ENCODE peak calls at places on chromosomes 4 and X, in six cellular contexts. D is endothelial cell, C is SJSA1, J is fibroblast of lung, Q is RPMI7951, T is skeletal muscle cell. P is an unnamed sample.

GRCh38 chr4:11614426-11614825 is 185.7 kb upstream of the HS3ST1 start:
- DNase-seq in D (no peak), C (no peak), J (peak; percentile 59), Q (peak; percentile 2), T (no peak), P (no peak)

GRCh38 chr4:7429601-7430078 is 5.1 kb downstream of the PSAPL1 start:
- DNase-seq in D (no peak), C (peak; percentile 10), J (no peak), Q (no peak), T (no peak), P (no peak)

GRCh38 chr4:24482871-24483270 is 101.5 kb downstream of the DHX15 start:
- DNase-seq in D (no peak), C (no peak), J (peak; percentile 12), Q (no peak), T (no peak), P (no peak)

GRCh38 chrX:3299626-3300025 is 46.8 kb downstream of the MXRA5 start:
- DNase-seq in D (no peak), C (no peak), J (peak; percentile 8), Q (peak; percentile 48), T (no peak), P (no peak)

GRCh38 chr4:54063224-54063623 is 1.2 kb downstream of the CHIC2 start:
- DNase-seq in D (no peak), C (no peak), J (peak; percentile 63), Q (peak; percentile 37), T (no peak), P (no peak)

GRCh38 chr4:85498068-85498733 is 23.3 kb downstream of the ARHGAP24 start:
- DNase-seq in D (no peak), C (peak; percentile 53), J (peak; percentile 74), Q (peak; percentile 81), T (peak; percentile 57), P (no peak)

GRCh38 chrX:72003811-72004750 is 93.4 kb downstream of the NHSL2 start:
- DNase-seq in D (peak; percentile 44), C (no peak), J (peak; percentile 73), Q (peak; percentile 93), T (no peak), P (no peak)

GRCh38 chr4:42655248-42655647 is 1.7 kb downstream of the ATP8A1 start:
- DNase-seq in D (no peak), C (no peak), J (no peak), Q (no peak), T (no peak), P (no peak)

GRCh38 chr4:151721466-151721865 is 39.3 kb downstream of the GATB start:
- DNase-seq in D (no peak), C (no peak), J (no peak), Q (no peak), T (peak; percentile 41), P (no peak)

GRCh38 chr4:5940470-5941203 is 47.8 kb upstream of the CRMP1 start:
- DNase-seq in D (no peak), C (no peak), J (peak; percentile 8), Q (peak; percentile 36), T (no peak), P (no peak)

GRCh38 chr4:127498366-127498765 is 134.4 kb upstream of the INTU start:
- DNase-seq in D (no peak), C (no peak), J (no peak), Q (no peak), T (no peak), P (no peak)

GRCh38 chrX:151386838-151387459 is 10.1 kb upstream of the VMA21 start:
- DNase-seq in D (no peak), C (no peak), J (no peak), Q (no peak), T (peak; percentile 17), P (no peak)

GRCh38 chrX:300334-300733 is 18.3 kb downstream of the GTPBP6 start:
- DNase-seq in D (no peak), C (no peak), J (no peak), Q (no peak), T (no peak), P (no peak)

GRCh38 chr4:98786866-98787265 is 128.5 kb upstream of the TSPAN5 start:
- DNase-seq in D (no peak), C (no peak), J (no peak), Q (peak; percentile 45), T (no peak), P (no peak)

GRCh38 chr4:52574036-52574435 is 85.1 kb downstream of the USP46 start:
- DNase-seq in D (no peak), C (no peak), J (peak; percentile 44), Q (peak; percentile 35), T (no peak), P (peak; percentile 61)

GRCh38 chr4:23884261-23884660 is 5.6 kb downstream of the PPARGC1A start:
- DNase-seq in D (no peak), C (no peak), J (no peak), Q (no peak), T (no peak), P (no peak)

GRCh38 chr4:173722075-173722474 is 192.0 kb upstream of the HAND2 start:
- DNase-seq in D (no peak), C (no peak), J (no peak), Q (no peak), T (no peak), P (no peak)

GRCh38 chrX:153933751-153934472 is 925 bp downstream of the NAA10 start:
- DNase-seq in D (no peak), C (no peak), J (peak; percentile 61), Q (peak; percentile 54), T (no peak), P (peak; percentile 71)

GRCh38 chr4:132865922-132866321 is 283.2 kb upstream of the PCDH10 start:
- DNase-seq in D (no peak), C (no peak), J (no peak), Q (no peak), T (no peak), P (no peak)

GRCh38 chrX:119755981-119756533 is 2.3 kb upstream of the SOWAHD start:
- DNase-seq in D (no peak), C (no peak), J (no peak), Q (no peak), T (no peak), P (no peak)

GRCh38 chr4:173990126-173990878 is 293.2 kb downstream of the FBXO8 start:
- DNase-seq in D (peak; percentile 28), C (no peak), J (peak; percentile 20), Q (peak; percentile 14), T (peak; percentile 12), P (peak; percentile 29)

GRCh38 chrX:110407910-110408545 is 49.4 kb downstream of the RTL9 start:
- DNase-seq in D (peak; percentile 70), C (peak; percentile 48), J (no peak), Q (peak; percentile 55), T (no peak), P (no peak)

GRCh38 chr4:6500481-6501135 is 28.2 kb upstream of the PPP2R2C start:
- DNase-seq in D (no peak), C (no peak), J (no peak), Q (peak; percentile 14), T (no peak), P (no peak)

GRCh38 chr4:90419124-90419711 is 292.0 kb downstream of the CCSER1 start:
- DNase-seq in D (no peak), C (no peak), J (peak; percentile 31), Q (peak; percentile 10), T (peak; percentile 5), P (peak; percentile 31)

GRCh38 chrX:114782925-114783324 is 199.0 kb downstream of the HTR2C start:
- DNase-seq in D (no peak), C (no peak), J (no peak), Q (no peak), T (no peak), P (no peak)

GRCh38 chr4:152957437-152958185 is 21.5 kb downstream of the FHDC1 start:
- DNase-seq in D (no peak), C (peak; percentile 18), J (no peak), Q (no peak), T (no peak), P (no peak)

GRCh38 chr4:86961605-86962295 is 26.9 kb downstream of the AFF1 start:
- DNase-seq in D (no peak), C (no peak), J (peak; percentile 84), Q (peak; percentile 54), T (peak; percentile 74), P (no peak)

GRCh38 chr4:151294833-151295496 is 18.0 kb downstream of the PRSS48 start:
- DNase-seq in D (no peak), C (no peak), J (no peak), Q (no peak), T (no peak), P (no peak)

GRCh38 chr4:90317785-90318184 is 190.6 kb downstream of the CCSER1 start:
- DNase-seq in D (no peak), C (no peak), J (peak; percentile 93), Q (peak; percentile 82), T (peak; percentile 87), P (peak; percentile 31)

GRCh38 chr4:163540977-163541376 is 46.5 kb downstream of the TMA16 start:
- DNase-seq in D (no peak), C (peak; percentile 72), J (peak; percentile 92), Q (peak; percentile 70), T (peak; percentile 61), P (peak; percentile 32)

GRCh38 chr4:138741778-138742377 is 273.7 kb upstream of the NOCT start:
- DNase-seq in D (no peak), C (no peak), J (no peak), Q (no peak), T (no peak), P (no peak)

GRCh38 chrX:41931591-41931990 is 8.2 kb upstream of the CASK start:
- DNase-seq in D (no peak), C (no peak), J (no peak), Q (no peak), T (no peak), P (no peak)

GRCh38 chr4:153259679-153260078 is 55.4 kb downstream of the TRIM2 start:
- DNase-seq in D (no peak), C (no peak), J (no peak), Q (no peak), T (no peak), P (no peak)

GRCh38 chr4:176065365-176066249 is at the start of gene WDR17:
- DNase-seq in D (peak; percentile 87), C (peak; percentile 58), J (peak; percentile 80), Q (peak; percentile 74), T (peak; percentile 14), P (peak; percentile 71)

GRCh38 chr4:60780874-60781273 is 419.3 kb upstream of the ADGRL3 start:
- DNase-seq in D (no peak), C (no peak), J (peak; percentile 18), Q (no peak), T (no peak), P (no peak)

GRCh38 chr4:123405212-123405856 is 8.7 kb downstream of the SPRY1 start:
- DNase-seq in D (no peak), C (no peak), J (no peak), Q (no peak), T (no peak), P (no peak)

GRCh38 chrX:97168646-97169045 is 284.9 kb downstream of the RPA4 start:
- DNase-seq in D (no peak), C (no peak), J (no peak), Q (no peak), T (no peak), P (no peak)

P was measured in foreskin melanocyte.